ENCODE peak calls at places on chromosomes 2 and 18, in ten cellular contexts. G is cardiac fibroblast; A is occipital lobe; F is stimulated activated CD8-positive, alpha-beta memory T cell treated with anti-CD3 and anti-CD28 coated beads, Interleukin-7, amount 100 ng/mL, for 1 hour; J is HuH-7; Z is cardiac muscle cell; V is effector CD4-positive, alpha-beta T cell; W is neural crest cell; P is lower lobe of right lung; Q is SJSA1. B is an unnamed sample.

GRCh38 chr2:32922466-32922865 is 24.3 kb upstream of the LTBP1 start:
- DNase-seq in J (no peak), Q (no peak), V (no peak), Z (no peak), A (no peak), G (no peak), F (no peak), P (no peak), W (no peak), B (no peak)

GRCh38 chr2:31729442-31730092 is 148.8 kb upstream of the SRD5A2 start:
- DNase-seq in F (no peak), W (no peak), V (no peak), P (no peak), Z (peak), J (peak), G (peak), Q (no peak), A (no peak), B (no peak)

GRCh38 chr2:157848242-157848641 is 27.9 kb downstream of the ACVR1 start:
- DNase-seq in J (no peak), P (no peak), G (no peak), V (no peak), F (no peak), W (no peak), Q (no peak), A (peak), Z (no peak), B (no peak)

GRCh38 chr2:193895226-193895625 is 1700.5 kb upstream of the TMEFF2 start:
- DNase-seq in Z (no peak), W (no peak), G (no peak), V (no peak), P (no peak), F (no peak), A (no peak), J (no peak), Q (no peak), B (no peak)

GRCh38 chr2:186308347-186308746 is 177.7 kb upstream of the ZC3H15 start:
- DNase-seq in V (no peak), F (no peak), Q (no peak), Z (no peak), J (peak), A (no peak), P (no peak), G (peak), W (no peak), B (no peak)

GRCh38 chr18:26568926-26569700 is 20.8 kb upstream of the KCTD1 start:
- DNase-seq in J (no peak), W (no peak), V (no peak), P (no peak), F (no peak), G (no peak), Q (no peak), A (peak), Z (peak), B (no peak)

GRCh38 chr2:24327988-24328387 is 32.3 kb downstream of the ITSN2 start:
- DNase-seq in F (no peak), Q (no peak), Z (peak), A (no peak), V (no peak), P (no peak), G (no peak), W (no peak), J (no peak), B (no peak)

GRCh38 chr2:158529379-158530110 is 72.8 kb downstream of the PKP4 start:
- DNase-seq in P (no peak), Q (no peak), J (no peak), G (peak), Z (no peak), W (no peak), V (no peak), F (no peak), A (no peak), B (no peak)

GRCh38 chr2:16152928-16153753 is 212.8 kb downstream of the MYCN start:
- DNase-seq in Q (no peak), A (no peak), Z (no peak), G (no peak), W (no peak), J (no peak), V (no peak), P (no peak), F (no peak), B (no peak)

GRCh38 chr2:222707689-222708273 is 36.3 kb downstream of the MOGAT1 start:
- DNase-seq in P (no peak), W (no peak), Z (no peak), J (peak), F (no peak), A (no peak), Q (no peak), G (peak), V (no peak), B (no peak)

GRCh38 chr2:192247456-192247855 is 52.7 kb upstream of the TMEFF2 start:
- DNase-seq in Z (no peak), V (no peak), J (no peak), A (no peak), F (no peak), P (no peak), Q (no peak), G (no peak), W (no peak), B (no peak)

GRCh38 chr2:121502246-121502645 is 28.4 kb upstream of the RNU4ATAC start:
- DNase-seq in P (no peak), W (no peak), F (no peak), Q (peak), V (no peak), A (no peak), J (no peak), G (peak), Z (no peak), B (no peak)

GRCh38 chr2:236685979-236686520 is 116.4 kb downstream of the ACKR3 start:
- DNase-seq in P (no peak), J (no peak), Q (no peak), V (no peak), F (no peak), W (no peak), Z (no peak), G (no peak), A (no peak), B (no peak)

GRCh38 chr2:151616760-151617339 is 117.4 kb downstream of the NEB start:
- DNase-seq in J (no peak), A (no peak), Q (no peak), F (no peak), G (no peak), P (no peak), V (no peak), Z (no peak), W (no peak), B (no peak)

GRCh38 chr2:2050321-2050905 is 280.7 kb downstream of the MYT1L start:
- DNase-seq in V (no peak), P (no peak), Q (no peak), A (no peak), F (no peak), W (no peak), J (no peak), G (no peak), Z (no peak), B (no peak)

GRCh38 chr18:34901299-34901698 is 139.9 kb upstream of the MAPRE2 start:
- DNase-seq in Q (no peak), V (no peak), P (no peak), A (no peak), F (no peak), Z (no peak), W (no peak), G (peak), J (no peak), B (no peak)

GRCh38 chr2:24454258-24454657 is 36.8 kb upstream of the NCOA1 start:
- DNase-seq in A (no peak), G (peak), F (no peak), P (no peak), V (no peak), J (no peak), W (no peak), Z (no peak), Q (no peak), B (no peak)

GRCh38 chr2:213122730-213123129 is 28.7 kb downstream of the IKZF2 start:
- DNase-seq in J (no peak), G (no peak), A (no peak), W (no peak), Q (no peak), P (no peak), Z (no peak), F (no peak), V (no peak), B (no peak)

GRCh38 chr2:37274354-37274965 is 43.0 kb downstream of the NDUFAF7 start:
- DNase-seq in Q (no peak), P (no peak), W (no peak), G (peak), Z (no peak), J (no peak), A (no peak), V (no peak), F (no peak), B (no peak)

GRCh38 chr18:38481576-38481975 is 916.0 kb upstream of the CELF4 start:
- DNase-seq in Q (no peak), Z (no peak), A (no peak), J (no peak), P (no peak), F (no peak), W (no peak), V (no peak), G (no peak), B (no peak)

GRCh38 chr2:222239091-222239490 is 59.7 kb downstream of the PAX3 start:
- DNase-seq in F (no peak), G (no peak), Z (no peak), P (no peak), Q (no peak), J (no peak), A (no peak), V (no peak), W (no peak), B (no peak)

GRCh38 chr2:204670124-204670523 is 124.8 kb downstream of the PARD3B start:
- DNase-seq in F (no peak), Z (no peak), P (no peak), V (no peak), G (no peak), Q (no peak), W (no peak), A (no peak), J (peak), B (no peak)

GRCh38 chr2:136363921-136364320 is 246.0 kb upstream of the CXCR4 start:
- DNase-seq in F (no peak), G (peak), W (no peak), Z (no peak), V (no peak), A (no peak), P (no peak), Q (no peak), J (no peak), B (no peak)

GRCh38 chr2:168814046-168814445 is 11.6 kb downstream of the NOSTRIN start:
- DNase-seq in W (no peak), Z (no peak), J (no peak), G (no peak), P (no peak), Q (no peak), A (no peak), V (no peak), F (no peak), B (no peak)

GRCh38 chr18:23141022-23141999 is 6.0 kb downstream of the CABLES1 start:
- DNase-seq in W (no peak), A (no peak), G (peak), Z (peak), V (no peak), P (no peak), Q (no peak), F (no peak), J (peak), B (no peak)

GRCh38 chr2:102803897-102804217 is 42.0 kb downstream of the TMEM182 start:
- DNase-seq in V (no peak), P (no peak), F (no peak), W (no peak), Z (no peak), A (no peak), J (no peak), G (no peak), Q (no peak), B (no peak)

GRCh38 chr2:42547014-42547413 is 21.4 kb upstream of the MTA3 start:
- DNase-seq in P (no peak), Q (no peak), V (no peak), J (no peak), F (no peak), G (no peak), A (no peak), Z (no peak), W (no peak), B (no peak)

GRCh38 chr2:215435261-215435808 is 533 bp downstream of the FN1 start:
- DNase-seq in Z (peak), G (no peak), V (no peak), Q (peak), P (peak), F (no peak), J (no peak), W (peak), A (no peak), B (no peak)

GRCh38 chr2:141392517-141393213 is 738.2 kb downstream of the LRP1B start:
- DNase-seq in Z (no peak), W (no peak), Q (no peak), J (no peak), G (peak), A (no peak), V (no peak), P (no peak), F (no peak), B (no peak)

GRCh38 chr2:113158884-113159553 is 14.8 kb upstream of the PSD4 start:
- DNase-seq in Q (no peak), F (no peak), A (no peak), P (no peak), V (no peak), G (no peak), J (no peak), Z (no peak), W (no peak), B (no peak)

GRCh38 chr18:51006061-51006818 is 23.8 kb upstream of the SMAD4 start:
- DNase-seq in P (no peak), Q (no peak), A (no peak), W (no peak), J (no peak), V (no peak), F (no peak), Z (peak), G (no peak), B (no peak)

GRCh38 chr2:210955591-210955990 is 399.2 kb downstream of the CPS1 start:
- DNase-seq in F (no peak), G (peak), Q (no peak), W (no peak), A (no peak), P (no peak), Z (no peak), V (no peak), J (peak), B (no peak)

GRCh38 chr18:69622192-69622591 is 221.5 kb downstream of the DOK6 start:
- DNase-seq in Z (no peak), Q (no peak), F (no peak), W (no peak), P (no peak), J (no peak), G (no peak), V (no peak), A (no peak), B (no peak)

GRCh38 chr2:106581276-106581675 is 94.1 kb downstream of the CD8B2 start:
- DNase-seq in F (no peak), P (no peak), W (no peak), G (no peak), J (no peak), Q (no peak), V (no peak), A (no peak), Z (no peak), B (no peak)

GRCh38 chr2:88442061-88442460 is 10.4 kb downstream of the FOXI3 start:
- DNase-seq in V (no peak), Q (no peak), F (no peak), J (no peak), A (no peak), W (no peak), P (no peak), G (no peak), Z (no peak), B (no peak)

GRCh38 chr2:200679157-200679934 is 93.5 kb downstream of the AOX1 start:
- DNase-seq in Z (no peak), P (no peak), Q (no peak), V (no peak), G (no peak), F (no peak), A (no peak), J (no peak), W (no peak), B (no peak)